ENCODE peak calls at places on chromosomes 6 and 20, in five cellular contexts. Z is cardiac muscle cell, M is A549, E is H9, L is nephron progenitor cell. R is an unnamed sample.

GRCh38 chr6:7568021-7568420 is 22.0 kb upstream of the SNRNP48 start:
- DNase-seq in L (no peak), E (no peak), M (no peak), Z (no peak), R (no peak)

GRCh38 chr6:151242420-151242841 is 2.7 kb downstream of the AKAP12 start:
- DNase-seq in Z (no peak), L (peak), M (no peak), E (no peak), R (no peak)

GRCh38 chr6:89035252-89036106 is 45.1 kb upstream of the PNRC1 start:
- DNase-seq in L (no peak), M (peak), Z (peak), E (no peak), R (no peak)

GRCh38 chr20:36519944-36520343 is 21.4 kb upstream of the MYL9 start:
- DNase-seq in Z (no peak), M (no peak), E (no peak), L (no peak), R (no peak)

GRCh38 chr6:43509142-43509983 is 783 bp downstream of the LRRC73 start:
- DNase-seq in M (no peak), Z (peak), E (no peak), L (peak), R (peak)

GRCh38 chr6:108543165-108543940 is 17.4 kb upstream of the FOXO3 start:
- DNase-seq in E (no peak), M (no peak), Z (no peak), L (no peak), R (no peak)

GRCh38 chr6:1316482-1317220 is 4.8 kb downstream of the FOXQ1 start:
- DNase-seq in L (peak), M (no peak), E (peak), Z (peak), R (peak)

GRCh38 chr6:88538849-88539571 is 372.9 kb upstream of the CNR1 start:
- DNase-seq in E (no peak), Z (no peak), M (no peak), L (no peak), R (no peak)

GRCh38 chr6:168332020-168332419 is 12.4 kb upstream of the DACT2 start:
- DNase-seq in M (no peak), Z (no peak), L (no peak), E (peak), R (no peak)

GRCh38 chr6:30062471-30063178 is 1.6 kb downstream of the POLR1H start:
- DNase-seq in M (no peak), L (no peak), Z (no peak), E (no peak), R (no peak)

GRCh38 chr6:127484207-127484858 is 25.1 kb upstream of the KIAA0408 start:
- DNase-seq in Z (no peak), M (peak), E (no peak), L (no peak), R (no peak)

GRCh38 chr6:3355358-3356055 is 96.8 kb downstream of the PSMG4 start:
- DNase-seq in E (no peak), L (no peak), Z (peak), M (no peak), R (no peak)

GRCh38 chr6:19972221-19972620 is 135.1 kb downstream of the ID4 start:
- DNase-seq in E (no peak), Z (no peak), M (no peak), L (no peak), R (no peak)

GRCh38 chr6:128569737-128570438 is 49.5 kb upstream of the PTPRK start:
- DNase-seq in E (no peak), Z (no peak), L (no peak), M (peak), R (no peak)

GRCh38 chr6:144661101-144661806 is 376.1 kb downstream of the UTRN start:
- DNase-seq in E (no peak), M (peak), L (no peak), Z (no peak), R (no peak)

GRCh38 chr20:7758436-7758835 is 181.8 kb downstream of the HAO1 start:
- DNase-seq in E (no peak), M (no peak), L (no peak), Z (no peak), R (no peak)

GRCh38 chr6:167455371-167455770 is 130.5 kb downstream of the TTLL2 start:
- DNase-seq in L (no peak), E (no peak), Z (no peak), M (no peak), R (no peak)

GRCh38 chr20:542777-543368 is 717 bp downstream of the CSNK2A1 start:
- DNase-seq in L (peak), Z (peak), E (no peak), M (peak), R (no peak)

GRCh38 chr20:49724637-49725606 is 11.2 kb upstream of the B4GALT5 start:
- DNase-seq in M (no peak), Z (no peak), E (no peak), L (peak), R (no peak)

GRCh38 chr20:49595811-49596545 is 28.0 kb upstream of the PTGIS start:
- DNase-seq in L (no peak), M (no peak), Z (no peak), E (no peak), R (no peak)

GRCh38 chr6:110755411-110755834 is 59.8 kb downstream of the CDK19 start:
- DNase-seq in E (no peak), Z (no peak), L (no peak), M (no peak), R (no peak)

GRCh38 chr20:46974669-46975434 is 80.2 kb downstream of the EYA2 start:
- DNase-seq in M (no peak), L (no peak), Z (no peak), E (no peak), R (no peak)

GRCh38 chr6:158110986-158111385 is 57.1 kb downstream of the SERAC1 start:
- DNase-seq in M (no peak), Z (no peak), L (no peak), E (no peak), R (no peak)

GRCh38 chr20:51660741-51661608 is 107.2 kb downstream of the ATP9A start:
- DNase-seq in L (no peak), M (peak), Z (no peak), E (no peak), R (no peak)

GRCh38 chr20:41005361-41005729 is 23.3 kb upstream of the TOP1 start:
- DNase-seq in L (no peak), Z (no peak), M (peak), E (no peak), R (no peak)

GRCh38 chr20:63828951-63829350 is 2.1 kb downstream of the ZBTB46 start:
- DNase-seq in E (no peak), L (no peak), M (no peak), Z (no peak), R (no peak)

GRCh38 chr20:4673371-4674001 is 48.2 kb upstream of the PRND start:
- DNase-seq in L (no peak), E (no peak), Z (peak), M (no peak), R (no peak)

GRCh38 chr6:35691027-35691824 is 2.5 kb upstream of the FKBP5 start:
- DNase-seq in Z (no peak), E (no peak), L (peak), M (no peak), R (no peak)

GRCh38 chr20:3678893-3679720 is 2.7 kb downstream of the ADAM33 start:
- DNase-seq in M (no peak), Z (no peak), L (no peak), E (no peak), R (no peak)

GRCh38 chr6:31091680-31092079 is 20.7 kb downstream of the C6orf15 start:
- DNase-seq in L (no peak), E (no peak), M (no peak), Z (no peak), R (no peak)

GRCh38 chr20:57711311-57711712 is 1.5 kb upstream of the PMEPA1 start:
- DNase-seq in E (no peak), Z (no peak), M (peak), L (no peak), R (no peak)

GRCh38 chr20:24830649-24831048 is 118.4 kb upstream of the CST7 start:
- DNase-seq in Z (no peak), L (no peak), M (no peak), E (no peak), R (no peak)

GRCh38 chr6:112450663-112451062 is 103.5 kb downstream of the RFPL4B start:
- DNase-seq in Z (no peak), E (no peak), L (no peak), M (no peak), R (no peak)

DNA sequence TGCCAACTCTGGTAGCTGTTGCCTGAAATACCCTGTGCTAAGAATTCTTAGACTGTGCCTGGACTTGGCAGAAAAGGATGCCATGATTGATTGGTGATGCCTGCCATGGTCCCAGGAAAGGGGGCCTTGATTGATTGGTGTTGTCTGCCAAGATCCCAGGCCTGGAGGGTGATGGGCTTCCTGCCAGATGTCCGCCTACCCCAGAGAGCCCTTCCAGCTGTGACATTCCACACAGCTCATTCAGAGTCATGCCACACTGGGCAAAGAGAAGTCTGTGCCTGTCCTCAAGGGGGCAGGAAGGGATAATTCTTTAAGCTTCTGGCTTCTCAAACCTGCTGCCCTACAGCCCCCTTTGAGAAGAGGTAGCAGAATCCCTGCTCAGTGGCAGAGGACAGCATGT is 24.6 kb downstream of the RIMS4 start:
- DNase-seq in Z (peak), M (peak), E (peak), L (peak), R (no peak)
- TF ChIP-seq CTCF in Z (peak), M (peak), E (peak), L (no peak), R (no peak)

DNA sequence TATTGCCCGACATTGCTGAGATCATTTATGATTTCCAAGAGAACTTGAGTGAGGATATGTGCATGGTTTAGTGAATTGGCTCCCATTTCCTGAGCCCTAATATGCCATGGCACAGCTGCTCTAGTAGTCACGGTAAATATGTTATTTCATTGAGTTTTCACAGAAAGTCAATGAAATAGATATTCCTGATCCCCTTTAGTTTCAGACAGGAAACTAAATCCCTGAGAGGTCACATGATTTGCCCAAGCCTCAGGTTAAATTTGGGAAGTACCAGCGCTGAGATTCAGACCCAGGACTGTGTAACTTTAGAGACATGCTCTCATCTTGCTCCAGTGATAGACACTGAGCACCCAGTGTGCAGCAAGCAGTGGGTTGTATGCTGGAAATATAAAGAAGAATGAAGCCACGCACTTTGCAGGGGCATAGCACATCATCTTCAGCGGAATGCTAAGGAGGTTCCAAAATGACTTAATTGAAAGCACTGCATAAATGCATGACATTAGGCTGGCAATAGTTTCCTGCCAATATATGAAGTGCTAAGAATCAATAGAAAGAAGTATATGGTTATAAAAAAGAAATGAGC is 70.6 kb downstream of the FARS2 start:
- DNase-seq in M (no peak), E (no peak), L (no peak), Z (no peak), R (no peak)
- TF ChIP-seq CTCF in M (no peak), E (no peak), L (no peak), Z (no peak), R (no peak)

GRCh38 chr6:162443101-162443500 is 284.5 kb downstream of the PRKN start:
- DNase-seq in L (peak), Z (no peak), E (no peak), M (no peak), R (no peak)

GRCh38 chr6:162448294-162448693 is 279.3 kb downstream of the PRKN start:
- DNase-seq in E (no peak), M (no peak), Z (peak), L (no peak), R (no peak)

GRCh38 chr6:162442675-162443074 is 284.9 kb downstream of the PRKN start:
- DNase-seq in Z (peak), L (peak), E (peak), M (peak), R (peak)
- TF ChIP-seq CTCF in Z (no peak), L (peak), E (peak), M (no peak), R (peak)

GRCh38 chr6:104787305-104787704 is 72.4 kb downstream of the HACE1 start:
- DNase-seq in L (no peak), Z (no peak), E (no peak), M (no peak), R (no peak)

GRCh38 chr6:104788400-104788799 is 71.3 kb downstream of the HACE1 start:
- DNase-seq in E (no peak), M (no peak), Z (no peak), L (no peak), R (no peak)

GRCh38 chr6:104784884-104785283 is 74.8 kb downstream of the HACE1 start:
- DNase-seq in L (no peak), Z (no peak), M (no peak), E (no peak), R (peak)

GRCh38 chr6:104795363-104795762 is 64.4 kb downstream of the HACE1 start:
- DNase-seq in Z (no peak), L (no peak), E (no peak), M (no peak), R (no peak)

DNA sequence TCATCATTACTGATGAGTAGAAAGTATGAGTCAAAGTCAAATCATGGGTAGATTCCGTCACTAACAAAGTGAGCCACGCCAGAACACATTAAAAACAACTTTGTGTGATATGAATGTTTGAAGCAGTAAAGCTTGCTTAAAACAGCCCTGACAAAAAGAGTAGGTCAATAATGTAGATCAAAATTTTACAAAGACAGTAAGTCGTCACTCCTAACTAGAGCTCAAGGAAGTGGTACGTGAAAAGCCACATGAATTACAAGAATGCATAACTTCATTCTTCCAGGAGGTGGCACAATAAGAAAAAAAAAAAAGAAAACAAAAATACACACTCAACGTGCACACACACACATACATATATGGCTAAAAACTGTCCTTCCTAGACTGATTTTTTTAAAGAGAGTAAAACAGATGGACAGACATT is 69.9 kb downstream of the HACE1 start:
- DNase-seq in Z (peak), E (no peak), M (peak), L (no peak), R (no peak)
- TF ChIP-seq CTCF in Z (peak), E (peak), M (peak), L (peak), R (peak)

DNA sequence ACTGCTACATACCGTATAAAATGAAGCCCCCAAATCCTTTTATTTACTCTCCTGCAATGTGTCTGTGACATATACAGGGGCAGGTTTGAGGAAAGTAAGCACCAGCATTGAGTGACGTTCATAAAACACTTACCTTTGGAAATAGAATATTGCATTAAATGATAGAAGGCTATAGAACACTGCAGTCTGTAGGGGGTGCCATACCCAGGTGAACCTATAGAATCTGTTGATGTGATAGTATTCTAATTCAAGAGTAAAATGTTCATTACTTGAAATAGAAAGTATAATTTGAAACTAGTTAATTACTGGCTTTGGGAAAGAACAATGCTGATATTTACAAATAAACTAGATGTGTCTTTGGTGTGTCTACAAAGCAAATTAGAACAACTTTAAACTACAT is 47.0 kb upstream of the PRL start:
- DNase-seq in L (no peak), E (no peak), Z (no peak), M (no peak), R (no peak)
- TF ChIP-seq CTCF in L (no peak), E (peak), Z (no peak), M (no peak), R (no peak)

GRCh38 chr6:24903681-24904080 is 32.1 kb downstream of the RIPOR2 start:
- DNase-seq in M (no peak), Z (no peak), E (no peak), L (no peak), R (no peak)

GRCh38 chr6:24900917-24901697 is 34.7 kb downstream of the RIPOR2 start:
- DNase-seq in Z (no peak), M (no peak), E (no peak), L (no peak), R (no peak)

GRCh38 chr6:24901698-24902328 is 33.9 kb downstream of the RIPOR2 start:
- DNase-seq in L (no peak), M (no peak), E (no peak), Z (no peak), R (no peak)

GRCh38 chr6:24905485-24905884 is 30.3 kb downstream of the RIPOR2 start:
- DNase-seq in E (no peak), L (no peak), M (no peak), Z (no peak), R (no peak)

DNA sequence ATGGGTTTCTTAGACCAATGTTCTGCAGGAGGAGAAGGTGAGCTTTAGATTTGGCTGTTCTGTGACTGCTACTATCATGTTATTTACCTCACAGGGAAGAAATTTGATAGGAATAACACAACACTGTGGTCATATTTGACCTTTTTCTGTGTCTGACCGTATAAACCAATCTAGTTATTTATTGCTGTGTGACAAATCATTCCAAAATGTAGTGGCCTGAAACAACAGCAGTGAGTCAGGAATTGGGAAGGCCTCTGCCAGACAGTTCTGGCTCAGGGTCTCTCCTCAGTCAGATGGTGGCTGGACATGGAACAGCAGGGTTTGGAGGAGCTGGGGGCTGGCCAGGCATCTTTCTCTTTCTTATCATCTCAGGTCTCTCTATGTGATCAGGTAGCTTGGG is 33.0 kb downstream of the RIPOR2 start:
- DNase-seq in E (no peak), M (no peak), L (no peak), Z (no peak), R (no peak)
- TF ChIP-seq CTCF in E (no peak), M (no peak), L (no peak), Z (no peak), R (no peak)

R was measured in endothelial cell.